ENCODE peak calls at places on chromosomes 16 and 17, in five cellular contexts. X is G401, P is tibial artery, S is BJ, D is GF-D8. L is an unnamed sample.

GRCh38 chr17:63113167-63113566 is 147.1 kb downstream of the TANC2 start:
- DNase-seq in X (no peak), P (no peak), S (no peak), D (no peak), L (peak)

GRCh38 chr17:50979524-50979927 is 113.4 kb upstream of the TOB1 start:
- DNase-seq in X (no peak), P (no peak), S (no peak), D (no peak), L (no peak)

GRCh38 chr16:22318690-22319358 is 21.6 kb downstream of the POLR3E start:
- DNase-seq in X (no peak), P (no peak), S (no peak), D (no peak), L (peak)

GRCh38 chr16:74700206-74701040 is at the start of gene MLKL:
- DNase-seq in X (no peak), P (peak), S (no peak), D (peak), L (no peak)

GRCh38 chr17:60167095-60167741 is 17.4 kb downstream of the CA4 start:
- DNase-seq in X (no peak), P (no peak), S (no peak), D (no peak), L (no peak)

GRCh38 chr16:85139888-85140339 is 27.6 kb upstream of the CIBAR2 start:
- DNase-seq in X (no peak), P (no peak), S (no peak), D (no peak), L (no peak)

GRCh38 chr17:8256291-8256690 is 7.2 kb downstream of the PFAS start:
- DNase-seq in X (no peak), P (no peak), S (no peak), D (no peak), L (no peak)

GRCh38 chr16:84141143-84141670 is 3.8 kb downstream of the HSDL1 start:
- DNase-seq in X (no peak), P (no peak), S (no peak), D (no peak), L (no peak)

GRCh38 chr17:67477687-67478086 is 100.6 kb downstream of the PITPNC1 start:
- DNase-seq in X (no peak), P (no peak), S (peak), D (no peak), L (no peak)

GRCh38 chr16:61014869-61015268 is 1021.4 kb downstream of the CDH8 start:
- DNase-seq in X (no peak), P (no peak), S (no peak), D (no peak), L (no peak)

GRCh38 chr17:36117505-36118382 is 14.1 kb downstream of the CCL4 start:
- DNase-seq in X (no peak), P (no peak), S (no peak), D (no peak), L (no peak)

GRCh38 chr17:52419256-52419655 is 260.7 kb upstream of the CA10 start:
- DNase-seq in X (peak), P (peak), S (no peak), D (no peak), L (peak)

GRCh38 chr17:17303847-17304490 is 796 bp downstream of the NT5M start:
- DNase-seq in X (peak), P (no peak), S (no peak), D (no peak), L (no peak)

GRCh38 chr17:42284566-42284965 is 3.7 kb upstream of the STAT5A start:
- DNase-seq in X (no peak), P (no peak), S (no peak), D (no peak), L (no peak)

GRCh38 chr17:45408611-45409421 is 23.9 kb downstream of the ARHGAP27 start:
- DNase-seq in X (no peak), P (no peak), S (no peak), D (no peak), L (peak)

GRCh38 chr17:82283208-82283749 is 9.8 kb upstream of the CSNK1D start:
- DNase-seq in X (no peak), P (no peak), S (peak), D (no peak), L (no peak)

GRCh38 chr17:43556292-43556691 is 10.2 kb upstream of the ETV4 start:
- DNase-seq in X (no peak), P (peak), S (peak), D (peak), L (no peak)

GRCh38 chr17:4519361-4519788 is 20.7 kb downstream of the SPNS2 start:
- DNase-seq in X (no peak), P (peak), S (no peak), D (no peak), L (no peak)

GRCh38 chr17:38451840-38452529 is 23.7 kb downstream of the ARHGAP23 start:
- DNase-seq in X (peak), P (no peak), S (peak), D (no peak), L (no peak)

GRCh38 chr17:61328351-61328750 is 71.3 kb upstream of the TBX2 start:
- DNase-seq in X (no peak), P (no peak), S (no peak), D (no peak), L (no peak)

L was measured in cerebellar cortex.